ENCODE peak calls at places on chromosomes 16 and 17, in four cellular contexts. Z is NCI-H1092 treated with DMSO at 0.1 percent for 48 hours; M is CD8-positive, alpha-beta T cell; V is mucosa of descending colon. B is an unnamed sample.

GRCh38 chr17:16820979-16821543 is 131.0 kb downstream of the CCDC144A start:
- DNase-seq in V (no peak), Z (no peak), M (no peak), B (no peak)

GRCh38 chr17:62827722-62828498 is 19.8 kb upstream of the MARCHF10 start:
- DNase-seq in V (no peak), M (no peak), Z (no peak), B (no peak)

GRCh38 chr16:57529324-57530103 is 6.9 kb downstream of the CCDC102A start:
- DNase-seq in Z (no peak), V (no peak), M (no peak), B (no peak)

GRCh38 chr16:4053663-4054479 is 62.4 kb downstream of the ADCY9 start:
- DNase-seq in Z (peak), V (peak), M (no peak), B (peak)

GRCh38 chr16:11340710-11341109 is 4.5 kb upstream of the RMI2 start:
- DNase-seq in M (no peak), V (no peak), Z (no peak), B (no peak)

GRCh38 chr17:63140255-63140654 is 174.2 kb downstream of the TANC2 start:
- DNase-seq in Z (no peak), M (no peak), V (peak), B (no peak)

GRCh38 chr16:19882186-19882585 is 2.5 kb downstream of the GPRC5B start:
- DNase-seq in M (no peak), V (no peak), Z (no peak), B (no peak)

GRCh38 chr16:82456683-82457082 is 170.1 kb upstream of the CDH13 start:
- DNase-seq in V (peak), Z (peak), M (peak), B (peak)

GRCh38 chr16:48323783-48324775 is 61.1 kb downstream of the SIAH1 start:
- DNase-seq in V (no peak), Z (no peak), M (no peak), B (no peak)

GRCh38 chr16:1763521-1764511 is 7.5 kb downstream of the NME3 start:
- DNase-seq in M (no peak), V (no peak), Z (no peak), B (no peak)

GRCh38 chr16:48155926-48156789 is at the start of gene ABCC12:
- DNase-seq in V (no peak), M (no peak), Z (no peak), B (no peak)

GRCh38 chr17:82085931-82086764 is 11.9 kb downstream of the FASN start:
- DNase-seq in V (no peak), Z (no peak), M (no peak), B (no peak)

GRCh38 chr17:2232244-2232638 is 71.3 kb downstream of the SMG6 start:
- DNase-seq in Z (no peak), V (no peak), M (no peak), B (no peak)

B was measured in right lobe of liver.